ENCODE peak calls at places on chromosomes 5 and 9, in seven cellular contexts. F is adipocyte; G is gastrocnemius medialis; I is effector memory CD4-positive, alpha-beta T cell; Q is H7; A is fibroblast of lung; X is IMR-90. S is an unnamed sample.
A peak's percentile ranks its signal among the peaks of the same experiment; 100 is the strongest.

GRCh38 chr5:141511771-141512325 is 23.0 kb downstream of the PCDHGC5 start:
- DNase-seq in F (no peak), G (peak; percentile 8), X (no peak), I (no peak), Q (no peak), A (no peak), S (no peak)

GRCh38 chr5:10030219-10030831 is 219.4 kb downstream of the ATPSCKMT start:
- DNase-seq in G (no peak), I (no peak), X (peak; percentile 60), A (peak; percentile 30), F (peak; percentile 41), Q (peak; percentile 39), S (no peak)

GRCh38 chr5:97088774-97089148 is 53.6 kb downstream of the LIX1 start:
- DNase-seq in G (no peak), X (no peak), I (no peak), F (no peak), Q (no peak), A (no peak), S (no peak)

GRCh38 chr5:14296533-14297331 is 153.6 kb downstream of the TRIO start:
- DNase-seq in F (no peak), Q (no peak), X (peak; percentile 36), G (peak; percentile 46), A (peak; percentile 42), I (no peak), S (no peak)

GRCh38 chr5:72465601-72466563 is 41.3 kb downstream of the ZNF366 start:
- DNase-seq in A (peak; percentile 82), G (no peak), F (peak; percentile 42), I (no peak), Q (no peak), X (peak; percentile 75), S (no peak)

GRCh38 chr9:101514056-101514455 is 19.6 kb upstream of the RNF20 start:
- DNase-seq in I (no peak), X (peak; percentile 72), Q (no peak), G (no peak), F (peak; percentile 74), A (peak; percentile 78), S (peak; percentile 62)

GRCh38 chr5:20523099-20523498 is 535.1 kb upstream of the CDH18 start:
- DNase-seq in I (no peak), Q (no peak), F (no peak), G (no peak), A (no peak), X (no peak), S (no peak)

GRCh38 chr5:32583582-32584232 is 1.6 kb upstream of the SUB1 start:
- DNase-seq in A (no peak), F (no peak), I (no peak), X (no peak), G (no peak), Q (no peak), S (no peak)

GRCh38 chr5:14353661-14354474 is 210.7 kb downstream of the TRIO start:
- DNase-seq in A (peak; percentile 78), I (no peak), F (peak; percentile 15), Q (no peak), G (no peak), X (no peak), S (no peak)

GRCh38 chr9:38254756-38255155 is 137.7 kb upstream of the ALDH1B1 start:
- DNase-seq in I (no peak), X (no peak), F (no peak), G (no peak), A (no peak), Q (no peak), S (no peak)

GRCh38 chr5:146647656-146648199 is 131.7 kb upstream of the GPR151 start:
- DNase-seq in I (no peak), Q (no peak), A (peak; percentile 61), X (no peak), G (no peak), F (peak; percentile 3), S (no peak)

GRCh38 chr9:95074632-95075269 is 242.8 kb downstream of the FANCC start:
- DNase-seq in A (no peak), X (no peak), F (no peak), G (peak; percentile 83), Q (peak; percentile 27), I (no peak), S (no peak)

GRCh38 chr5:547086-547924 is 23.1 kb upstream of the SLC9A3 start:
- DNase-seq in F (no peak), Q (no peak), I (no peak), A (no peak), X (no peak), G (no peak), S (no peak)

GRCh38 chr9:127905788-127906191 is 6.4 kb upstream of the ST6GALNAC6 start:
- DNase-seq in F (no peak), A (no peak), I (peak; percentile 75), G (no peak), X (no peak), Q (peak; percentile 75), S (no peak)

GRCh38 chr5:2996248-2996647 is 244.8 kb upstream of the IRX2 start:
- DNase-seq in I (no peak), X (no peak), G (no peak), Q (no peak), A (peak; percentile 64), F (no peak), S (no peak)

GRCh38 chr5:154740957-154741356 is 14.2 kb upstream of the LARP1 start:
- DNase-seq in I (no peak), F (no peak), G (peak; percentile 68), A (peak; percentile 71), X (peak; percentile 49), Q (no peak), S (no peak)

GRCh38 chr5:108278285-108279240 is 103.3 kb downstream of the FBXL17 start:
- DNase-seq in X (no peak), I (no peak), A (no peak), G (no peak), Q (no peak), F (no peak), S (no peak)

GRCh38 chr9:126438757-126439401 is 112.2 kb downstream of the MVB12B start:
- DNase-seq in G (no peak), Q (no peak), I (no peak), X (no peak), A (no peak), F (no peak), S (no peak)

GRCh38 chr5:145984072-145984471 is 47.7 kb downstream of the SH3RF2 start:
- DNase-seq in G (no peak), Q (no peak), X (no peak), F (no peak), I (no peak), A (no peak), S (no peak)

GRCh38 chr5:76851713-76852369 is 2.0 kb downstream of the S100Z start:
- DNase-seq in I (no peak), F (no peak), G (no peak), X (no peak), Q (no peak), A (no peak), S (no peak)

GRCh38 chr5:15993934-15994333 is 185.7 kb downstream of the MARCHF11 start:
- DNase-seq in F (peak; percentile 35), G (no peak), I (no peak), Q (peak; percentile 7), X (peak; percentile 30), A (peak; percentile 13), S (no peak)

DNA sequence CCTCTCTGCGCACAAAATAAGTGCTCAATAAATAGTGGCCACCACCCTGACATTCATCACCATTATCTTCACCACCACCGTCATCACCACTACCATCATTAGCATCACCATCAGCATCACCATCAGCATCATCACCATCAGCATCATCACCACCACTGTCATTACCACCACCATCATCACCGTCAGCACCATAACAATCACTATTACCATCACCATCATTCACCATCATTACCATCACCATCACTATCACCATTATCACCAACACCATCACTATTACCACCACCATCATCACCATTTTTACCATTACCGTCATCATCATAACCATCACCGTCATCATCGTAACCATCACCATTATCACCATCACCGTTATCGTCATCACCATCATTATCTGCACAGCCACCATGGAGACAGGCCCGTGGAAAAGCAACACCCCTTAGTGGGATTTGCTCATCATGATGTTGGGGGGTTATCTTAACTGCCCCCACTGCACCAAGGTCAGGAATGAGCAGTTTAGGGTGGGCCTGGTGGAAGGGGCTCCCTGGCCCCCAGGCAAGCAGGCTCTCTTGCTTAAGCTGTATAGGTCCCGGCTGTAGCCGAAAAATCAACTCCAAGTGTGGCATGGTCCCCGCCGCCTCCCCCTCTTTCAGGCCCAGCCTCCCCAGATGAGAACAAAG is 18.1 kb downstream of the AKNA start:
- DNase-seq in I (no peak), G (no peak), A (no peak), Q (no peak), X (no peak), F (no peak), S (no peak)
- H3K36me3 ChIP-seq in I (peaks cover 38% of the 10 kb centered on the region), G (no peaks in the 10 kb centered on the region), A (peaks cover 8% of the 10 kb centered on the region), Q (peaks cover 6% of the 10 kb centered on the region), X (peaks cover 38% of the 10 kb centered on the region), F (peaks cover 75% of the 10 kb centered on the region), S (peaks cover 18% of the 10 kb centered on the region)

GRCh38 chr9:133347985-133348762 is at the start of the genes MED22 and RPL7A:
- DNase-seq in I (peak; percentile 86), Q (peak; percentile 95), X (peak; percentile 96), G (peak; percentile 95), A (peak; percentile 93), F (peak; percentile 98), S (peak; percentile 87)
- H3K36me3 ChIP-seq in I (peaks cover 60% of the 10 kb centered on the region), Q (peaks cover 64% of the 10 kb centered on the region), X (peaks cover 66% of the 10 kb centered on the region), G (no peaks in the 10 kb centered on the region), A (peaks cover 35% of the 10 kb centered on the region), F (peaks cover 59% of the 10 kb centered on the region), S (peaks cover 51% of the 10 kb centered on the region)

DNA sequence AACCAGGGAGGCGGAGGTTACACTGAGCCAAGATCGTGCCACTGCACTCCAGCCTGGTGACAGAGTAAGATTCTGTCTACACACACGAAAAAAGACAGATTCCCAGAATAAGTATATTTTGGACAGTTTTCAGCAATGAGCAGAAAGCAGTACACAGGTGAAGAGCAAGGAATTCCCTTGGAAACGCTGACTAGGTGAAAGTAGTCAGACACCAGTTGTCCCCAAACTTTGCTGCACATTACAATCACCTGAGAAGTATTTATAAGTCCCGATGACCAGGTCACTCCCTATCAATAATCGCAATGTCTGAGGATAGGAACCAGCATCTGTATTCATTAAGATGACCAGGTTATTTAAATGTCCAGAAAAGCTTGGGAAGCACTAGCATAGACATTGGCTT is 78.3 kb downstream of the CPLANE1 start:
- DNase-seq in X (no peak), A (no peak), I (no peak), Q (no peak), F (no peak), G (no peak), S (no peak)
- H3K36me3 ChIP-seq in X (peaks cover 26% of the 10 kb centered on the region), A (peaks cover 8% of the 10 kb centered on the region), I (peaks cover 11% of the 10 kb centered on the region), Q (no peaks in the 10 kb centered on the region), F (peaks cover 99% of the 10 kb centered on the region), G (peaks cover 2% of the 10 kb centered on the region), S (peaks cover 8% of the 10 kb centered on the region)

GRCh38 chr9:113588242-113588810 is 124.8 kb downstream of the RGS3 start:
- DNase-seq in X (no peak), F (no peak), G (no peak), Q (no peak), I (no peak), A (no peak), S (no peak)

GRCh38 chr9:113587471-113588031 is 124.0 kb downstream of the RGS3 start:
- DNase-seq in G (no peak), X (peak; percentile 38), I (no peak), F (no peak), Q (peak; percentile 88), A (peak; percentile 39), S (no peak)

GRCh38 chr9:113583511-113584470 is 120.3 kb downstream of the RGS3 start:
- DNase-seq in F (no peak), G (no peak), A (no peak), X (no peak), I (no peak), Q (no peak), S (no peak)

GRCh38 chr9:113584728-113585442 is 121.4 kb downstream of the RGS3 start:
- DNase-seq in G (no peak), A (no peak), Q (no peak), F (no peak), I (no peak), X (no peak), S (no peak)

GRCh38 chr9:113585555-113585954 is 122.0 kb downstream of the RGS3 start:
- DNase-seq in I (no peak), G (no peak), F (no peak), A (no peak), Q (no peak), X (no peak), S (no peak)
- H3K36me3 ChIP-seq in I (peaks cover 32% of the 10 kb centered on the region), G (no peaks in the 10 kb centered on the region), F (peaks cover 19% of the 10 kb centered on the region), A (peaks cover 6% of the 10 kb centered on the region), Q (no peaks in the 10 kb centered on the region), X (peaks cover 18% of the 10 kb centered on the region), S (peaks cover 15% of the 10 kb centered on the region)

S was measured in BJ.